ENCODE peak calls at places on chromosomes 16 and 17, in nine cellular contexts. One of them, this sample, is unnamed.

GRCh38 chr17:82080048-82080788 is 14.6 kb upstream of the DUS1L start:
- DNase-seq in BE2C: no peak
- DNase-seq in mesothelial cell of epicardium: no peak
- DNase-seq in ACHN: no peak
- DNase-seq in activated CD8-positive, alpha-beta memory T cell treated with anti-CD3 and anti-CD28 coated beads for 48 hours: no peak
- DNase-seq in HS-27A: no peak
- DNase-seq in lower leg skin: no peak
- DNase-seq in HTR-8/SVneo: no peak
- DNase-seq in IMR-90: no peak
- DNase-seq in this sample: no peak

GRCh38 chr16:27448531-27449433 is 46.8 kb downstream of the IL21R start:
- DNase-seq in BE2C: no peak
- DNase-seq in mesothelial cell of epicardium: no peak
- DNase-seq in ACHN: no peak
- DNase-seq in activated CD8-positive, alpha-beta memory T cell treated with anti-CD3 and anti-CD28 coated beads for 48 hours: no peak
- DNase-seq in HS-27A: no peak
- DNase-seq in lower leg skin: no peak
- DNase-seq in HTR-8/SVneo: no peak
- DNase-seq in IMR-90: no peak
- DNase-seq in this sample: no peak

GRCh38 chr17:18381158-18381952 is 3.8 kb downstream of the EVPLL start:
- DNase-seq in BE2C: no peak
- DNase-seq in mesothelial cell of epicardium: no peak
- DNase-seq in ACHN: no peak
- DNase-seq in activated CD8-positive, alpha-beta memory T cell treated with anti-CD3 and anti-CD28 coated beads for 48 hours: no peak
- DNase-seq in HS-27A: no peak
- DNase-seq in lower leg skin: peak
- DNase-seq in HTR-8/SVneo: no peak
- DNase-seq in IMR-90: no peak
- DNase-seq in this sample: no peak

GRCh38 chr17:77829871-77830799 is 128.4 kb upstream of the TNRC6C start:
- DNase-seq in BE2C: no peak
- DNase-seq in mesothelial cell of epicardium: no peak
- DNase-seq in ACHN: peak
- DNase-seq in activated CD8-positive, alpha-beta memory T cell treated with anti-CD3 and anti-CD28 coated beads for 48 hours: no peak
- DNase-seq in HS-27A: no peak
- DNase-seq in lower leg skin: no peak
- DNase-seq in HTR-8/SVneo: peak
- DNase-seq in IMR-90: peak
- DNase-seq in this sample: peak

GRCh38 chr16:58491-59439 is 5.1 kb downstream of the SNRNP25 start:
- DNase-seq in BE2C: no peak
- DNase-seq in mesothelial cell of epicardium: no peak
- DNase-seq in ACHN: no peak
- DNase-seq in activated CD8-positive, alpha-beta memory T cell treated with anti-CD3 and anti-CD28 coated beads for 48 hours: no peak
- DNase-seq in HS-27A: no peak
- DNase-seq in lower leg skin: no peak
- DNase-seq in HTR-8/SVneo: no peak
- DNase-seq in IMR-90: no peak
- DNase-seq in this sample: no peak

GRCh38 chr17:57665696-57666095 is 79.4 kb downstream of the CCDC182 start:
- DNase-seq in BE2C: peak
- DNase-seq in mesothelial cell of epicardium: no peak
- DNase-seq in ACHN: no peak
- DNase-seq in activated CD8-positive, alpha-beta memory T cell treated with anti-CD3 and anti-CD28 coated beads for 48 hours: no peak
- DNase-seq in HS-27A: no peak
- DNase-seq in lower leg skin: peak
- DNase-seq in HTR-8/SVneo: no peak
- DNase-seq in IMR-90: no peak
- DNase-seq in this sample: no peak

GRCh38 chr17:42577140-42577531 is 393 bp downstream of the PSMC3IP start:
- DNase-seq in BE2C: no peak
- DNase-seq in mesothelial cell of epicardium: no peak
- DNase-seq in ACHN: no peak
- DNase-seq in activated CD8-positive, alpha-beta memory T cell treated with anti-CD3 and anti-CD28 coated beads for 48 hours: no peak
- DNase-seq in HS-27A: no peak
- DNase-seq in lower leg skin: no peak
- DNase-seq in HTR-8/SVneo: peak
- DNase-seq in IMR-90: no peak
- DNase-seq in this sample: no peak

GRCh38 chr16:63945805-63946204 is 1176.1 kb downstream of the CDH11 start:
- DNase-seq in BE2C: no peak
- DNase-seq in mesothelial cell of epicardium: no peak
- DNase-seq in ACHN: no peak
- DNase-seq in activated CD8-positive, alpha-beta memory T cell treated with anti-CD3 and anti-CD28 coated beads for 48 hours: no peak
- DNase-seq in HS-27A: no peak
- DNase-seq in lower leg skin: no peak
- DNase-seq in HTR-8/SVneo: no peak
- DNase-seq in IMR-90: no peak
- DNase-seq in this sample: no peak

GRCh38 chr16:87411375-87412271 is 19.5 kb downstream of the MAP1LC3B start:
- DNase-seq in BE2C: no peak
- DNase-seq in mesothelial cell of epicardium: no peak
- DNase-seq in ACHN: no peak
- DNase-seq in activated CD8-positive, alpha-beta memory T cell treated with anti-CD3 and anti-CD28 coated beads for 48 hours: no peak
- DNase-seq in HS-27A: no peak
- DNase-seq in lower leg skin: peak
- DNase-seq in HTR-8/SVneo: no peak
- DNase-seq in IMR-90: no peak
- DNase-seq in this sample: no peak

GRCh38 chr16:5044011-5044540 is 10.3 kb upstream of the NAGPA start:
- DNase-seq in BE2C: no peak
- DNase-seq in mesothelial cell of epicardium: no peak
- DNase-seq in ACHN: no peak
- DNase-seq in activated CD8-positive, alpha-beta memory T cell treated with anti-CD3 and anti-CD28 coated beads for 48 hours: no peak
- DNase-seq in HS-27A: no peak
- DNase-seq in lower leg skin: no peak
- DNase-seq in HTR-8/SVneo: no peak
- DNase-seq in IMR-90: no peak
- DNase-seq in this sample: no peak